ENCODE peak calls at places on chromosomes 3 and 15, in five cellular contexts. D, K, N, T and Y are unnamed samples.

GRCh38 chr3:55458398-55458797 is 28.7 kb downstream of the WNT5A start:
- DNase-seq in K (no peak), N (no peak), T (peak), D (no peak), Y (no peak)

GRCh38 chr3:129485681-129486056 is 42.8 kb upstream of the RHO start:
- DNase-seq in N (no peak), K (no peak), T (peak), D (peak), Y (no peak)

GRCh38 chr3:5505997-5506396 is 318.5 kb downstream of the EDEM1 start:
- DNase-seq in D (no peak), N (no peak), K (no peak), T (no peak), Y (no peak)

GRCh38 chr15:84034831-84035753 is 200.5 kb upstream of the GOLGA6L4 start:
- DNase-seq in K (no peak), N (no peak), D (no peak), T (no peak), Y (no peak)

GRCh38 chr3:172104471-172105072 is 65.2 kb downstream of the FNDC3B start:
- DNase-seq in D (no peak), T (no peak), N (no peak), K (no peak), Y (no peak)

GRCh38 chr3:149013726-149014125 is 22.4 kb downstream of the GYG1 start:
- DNase-seq in K (no peak), N (no peak), T (no peak), D (no peak), Y (no peak)

GRCh38 chr15:82554351-82554750 is 14.1 kb upstream of the RPS17 start:
- DNase-seq in T (no peak), D (no peak), N (no peak), K (no peak), Y (no peak)

GRCh38 chr3:107829185-107829584 is 261.6 kb downstream of the CD47 start:
- DNase-seq in D (no peak), N (no peak), K (no peak), T (no peak), Y (no peak)

GRCh38 chr3:49799761-49800160 is at the start of gene CDHR4:
- DNase-seq in T (peak), K (no peak), D (no peak), N (no peak), Y (no peak)

GRCh38 chr15:49832421-49832980 is 211.7 kb downstream of the DTWD1 start:
- DNase-seq in N (no peak), K (no peak), D (no peak), T (peak), Y (no peak)

GRCh38 chr3:111989061-111989678 is 9.6 kb upstream of the TAGLN3 start:
- DNase-seq in D (no peak), K (no peak), T (peak), N (no peak), Y (peak)

GRCh38 chr3:27279153-27279552 is 90.0 kb downstream of the NEK10 start:
- DNase-seq in K (no peak), N (peak), T (no peak), D (no peak), Y (no peak)

GRCh38 chr3:97817965-97818364 is 3.8 kb upstream of the CRYBG3 start:
- DNase-seq in N (no peak), D (no peak), K (no peak), T (no peak), Y (no peak)

GRCh38 chr3:184129012-184129411 is 6.1 kb upstream of the EIF2B5 start:
- DNase-seq in T (peak), D (no peak), K (no peak), N (no peak), Y (no peak)

GRCh38 chr15:92637621-92638020 is 18.0 kb downstream of the FAM174B start:
- DNase-seq in N (no peak), T (no peak), K (no peak), D (peak), Y (no peak)

GRCh38 chr3:13401149-13401548 is 19.0 kb downstream of the NUP210 start:
- DNase-seq in N (no peak), T (no peak), D (no peak), K (no peak), Y (no peak)

GRCh38 chr15:81373996-81374395 is at the start of gene TMC3:
- DNase-seq in K (no peak), T (no peak), N (no peak), D (no peak), Y (no peak)

GRCh38 chr3:46705751-46706572 is 4.8 kb downstream of the TMIE start:
- DNase-seq in K (no peak), N (no peak), D (no peak), T (peak), Y (no peak)